ENCODE peak calls at places on chromosome 10, in ten cellular contexts. One of them, this sample, is unnamed.

GRCh38 chr10:103602852-103603155 is 109.3 kb downstream of the NEURL1 start:
- DNase-seq in transverse colon: no peak
- DNase-seq in fibroblast of mammary gland: no peak
- DNase-seq in AG04449: no peak
- DNase-seq in activated CD4-positive, alpha-beta T cell treated with anti-CD3 and anti-CD28 coated beads for 48 hours: no peak
- DNase-seq in cerebellar cortex: no peak
- DNase-seq in RPMI7951: no peak
- DNase-seq in T-helper 2 cell: no peak
- DNase-seq in MCF 10A: no peak
- DNase-seq in iris pigment epithelial cell: no peak
- DNase-seq in this sample: no peak

GRCh38 chr10:43390333-43390732 is 18.7 kb downstream of the HNRNPF start:
- DNase-seq in T-helper 2 cell: no peak
- DNase-seq in cerebellar cortex: no peak
- DNase-seq in fibroblast of mammary gland: no peak
- DNase-seq in transverse colon: no peak
- DNase-seq in MCF 10A: no peak
- DNase-seq in AG04449: no peak
- DNase-seq in iris pigment epithelial cell: no peak
- DNase-seq in RPMI7951: no peak
- DNase-seq in activated CD4-positive, alpha-beta T cell treated with anti-CD3 and anti-CD28 coated beads for 48 hours: no peak
- DNase-seq in this sample: no peak

GRCh38 chr10:42112331-42113157 is 525.8 kb downstream of the ZNF33B start:
- DNase-seq in T-helper 2 cell: no peak
- DNase-seq in MCF 10A: no peak
- DNase-seq in AG04449: no peak
- DNase-seq in cerebellar cortex: no peak
- DNase-seq in activated CD4-positive, alpha-beta T cell treated with anti-CD3 and anti-CD28 coated beads for 48 hours: no peak
- DNase-seq in transverse colon: no peak
- DNase-seq in fibroblast of mammary gland: no peak
- DNase-seq in iris pigment epithelial cell: no peak
- DNase-seq in RPMI7951: no peak
- DNase-seq in this sample: no peak

GRCh38 chr10:128316327-128316726 is 190.1 kb upstream of the MKI67 start:
- DNase-seq in activated CD4-positive, alpha-beta T cell treated with anti-CD3 and anti-CD28 coated beads for 48 hours: no peak
- DNase-seq in fibroblast of mammary gland: no peak
- DNase-seq in T-helper 2 cell: no peak
- DNase-seq in RPMI7951: no peak
- DNase-seq in AG04449: no peak
- DNase-seq in cerebellar cortex: no peak
- DNase-seq in MCF 10A: no peak
- DNase-seq in iris pigment epithelial cell: no peak
- DNase-seq in transverse colon: no peak
- DNase-seq in this sample: no peak

GRCh38 chr10:133159950-133160812 is at the start of gene KNDC1:
- DNase-seq in fibroblast of mammary gland: peak; percentile 5
- DNase-seq in RPMI7951: peak; percentile 32
- DNase-seq in activated CD4-positive, alpha-beta T cell treated with anti-CD3 and anti-CD28 coated beads for 48 hours: no peak
- DNase-seq in cerebellar cortex: no peak
- DNase-seq in iris pigment epithelial cell: peak; percentile 44
- DNase-seq in AG04449: no peak
- DNase-seq in MCF 10A: peak; percentile 5
- DNase-seq in T-helper 2 cell: no peak
- DNase-seq in transverse colon: no peak
- DNase-seq in this sample: no peak

GRCh38 chr10:121613456-121613855 is 15.2 kb upstream of the FGFR2 start:
- DNase-seq in cerebellar cortex: no peak
- DNase-seq in fibroblast of mammary gland: no peak
- DNase-seq in activated CD4-positive, alpha-beta T cell treated with anti-CD3 and anti-CD28 coated beads for 48 hours: no peak
- DNase-seq in MCF 10A: no peak
- DNase-seq in AG04449: no peak
- DNase-seq in T-helper 2 cell: no peak
- DNase-seq in transverse colon: peak; percentile 61
- DNase-seq in iris pigment epithelial cell: no peak
- DNase-seq in RPMI7951: no peak
- DNase-seq in this sample: no peak

GRCh38 chr10:44306147-44306710 is 78.7 kb downstream of the CXCL12 start:
- DNase-seq in activated CD4-positive, alpha-beta T cell treated with anti-CD3 and anti-CD28 coated beads for 48 hours: no peak
- DNase-seq in iris pigment epithelial cell: peak; percentile 52
- DNase-seq in cerebellar cortex: no peak
- DNase-seq in T-helper 2 cell: no peak
- DNase-seq in fibroblast of mammary gland: peak; percentile 82
- DNase-seq in MCF 10A: peak; percentile 56
- DNase-seq in RPMI7951: peak; percentile 81
- DNase-seq in transverse colon: no peak
- DNase-seq in AG04449: peak; percentile 50
- DNase-seq in this sample: no peak

GRCh38 chr10:99870051-99870730 is 87.8 kb downstream of the ABCC2 start:
- DNase-seq in iris pigment epithelial cell: no peak
- DNase-seq in activated CD4-positive, alpha-beta T cell treated with anti-CD3 and anti-CD28 coated beads for 48 hours: peak; percentile 68
- DNase-seq in MCF 10A: no peak
- DNase-seq in cerebellar cortex: no peak
- DNase-seq in AG04449: no peak
- DNase-seq in RPMI7951: peak; percentile 70
- DNase-seq in T-helper 2 cell: peak; percentile 93
- DNase-seq in fibroblast of mammary gland: no peak
- DNase-seq in transverse colon: no peak
- DNase-seq in this sample: no peak

GRCh38 chr10:42864575-42864974 is 82.0 kb downstream of the BMS1 start:
- DNase-seq in cerebellar cortex: peak; percentile 7
- DNase-seq in T-helper 2 cell: no peak
- DNase-seq in RPMI7951: peak; percentile 10
- DNase-seq in AG04449: no peak
- DNase-seq in iris pigment epithelial cell: peak; percentile 17
- DNase-seq in activated CD4-positive, alpha-beta T cell treated with anti-CD3 and anti-CD28 coated beads for 48 hours: no peak
- DNase-seq in MCF 10A: peak; percentile 1
- DNase-seq in fibroblast of mammary gland: peak; percentile 7
- DNase-seq in transverse colon: peak; percentile 14
- DNase-seq in this sample: no peak

GRCh38 chr10:71647526-71648354 is 71.8 kb downstream of the C10orf105 start:
- DNase-seq in activated CD4-positive, alpha-beta T cell treated with anti-CD3 and anti-CD28 coated beads for 48 hours: no peak
- DNase-seq in fibroblast of mammary gland: peak; percentile 6
- DNase-seq in MCF 10A: no peak
- DNase-seq in iris pigment epithelial cell: no peak
- DNase-seq in T-helper 2 cell: no peak
- DNase-seq in cerebellar cortex: peak; percentile 17
- DNase-seq in AG04449: no peak
- DNase-seq in RPMI7951: no peak
- DNase-seq in transverse colon: no peak
- DNase-seq in this sample: no peak

GRCh38 chr10:73874267-73875138 is at the start of gene CAMK2G:
- DNase-seq in AG04449: no peak
- DNase-seq in cerebellar cortex: peak; percentile 72
- DNase-seq in activated CD4-positive, alpha-beta T cell treated with anti-CD3 and anti-CD28 coated beads for 48 hours: peak; percentile 86
- DNase-seq in fibroblast of mammary gland: peak; percentile 79
- DNase-seq in T-helper 2 cell: peak; percentile 94
- DNase-seq in MCF 10A: peak; percentile 85
- DNase-seq in iris pigment epithelial cell: peak; percentile 83
- DNase-seq in transverse colon: peak; percentile 89
- DNase-seq in RPMI7951: peak; percentile 82
- DNase-seq in this sample: peak; percentile 99

GRCh38 chr10:43878386-43878785 is 229.7 kb upstream of the ZNF32 start:
- DNase-seq in RPMI7951: peak; percentile 42
- DNase-seq in AG04449: no peak
- DNase-seq in T-helper 2 cell: no peak
- DNase-seq in MCF 10A: no peak
- DNase-seq in activated CD4-positive, alpha-beta T cell treated with anti-CD3 and anti-CD28 coated beads for 48 hours: peak; percentile 8
- DNase-seq in cerebellar cortex: no peak
- DNase-seq in iris pigment epithelial cell: no peak
- DNase-seq in transverse colon: no peak
- DNase-seq in fibroblast of mammary gland: no peak
- DNase-seq in this sample: no peak

GRCh38 chr10:14782691-14783363 is 8.1 kb upstream of the FAM107B start:
- DNase-seq in RPMI7951: peak; percentile 98
- DNase-seq in MCF 10A: peak; percentile 58
- DNase-seq in fibroblast of mammary gland: no peak
- DNase-seq in transverse colon: peak; percentile 24
- DNase-seq in iris pigment epithelial cell: peak; percentile 33
- DNase-seq in activated CD4-positive, alpha-beta T cell treated with anti-CD3 and anti-CD28 coated beads for 48 hours: peak; percentile 15
- DNase-seq in T-helper 2 cell: no peak
- DNase-seq in cerebellar cortex: no peak
- DNase-seq in AG04449: no peak
- DNase-seq in this sample: no peak

GRCh38 chr10:32333849-32334248 is 13.1 kb downstream of the EPC1 start:
- DNase-seq in cerebellar cortex: no peak
- DNase-seq in activated CD4-positive, alpha-beta T cell treated with anti-CD3 and anti-CD28 coated beads for 48 hours: peak; percentile 31
- DNase-seq in MCF 10A: no peak
- DNase-seq in T-helper 2 cell: peak; percentile 63
- DNase-seq in transverse colon: no peak
- DNase-seq in iris pigment epithelial cell: no peak
- DNase-seq in fibroblast of mammary gland: no peak
- DNase-seq in AG04449: no peak
- DNase-seq in RPMI7951: no peak
- DNase-seq in this sample: no peak

GRCh38 chr10:3935141-3935540 is 150.1 kb upstream of the KLF6 start:
- DNase-seq in T-helper 2 cell: peak; percentile 94
- DNase-seq in iris pigment epithelial cell: peak; percentile 86
- DNase-seq in transverse colon: no peak
- DNase-seq in AG04449: no peak
- DNase-seq in MCF 10A: no peak
- DNase-seq in cerebellar cortex: no peak
- DNase-seq in RPMI7951: peak; percentile 89
- DNase-seq in fibroblast of mammary gland: peak; percentile 92
- DNase-seq in activated CD4-positive, alpha-beta T cell treated with anti-CD3 and anti-CD28 coated beads for 48 hours: peak; percentile 87
- DNase-seq in this sample: peak; percentile 89

GRCh38 chr10:116170815-116171250 is 102.2 kb downstream of the GFRA1 start:
- DNase-seq in fibroblast of mammary gland: peak; percentile 70
- DNase-seq in cerebellar cortex: no peak
- DNase-seq in activated CD4-positive, alpha-beta T cell treated with anti-CD3 and anti-CD28 coated beads for 48 hours: no peak
- DNase-seq in AG04449: peak; percentile 21
- DNase-seq in T-helper 2 cell: no peak
- DNase-seq in MCF 10A: peak; percentile 45
- DNase-seq in iris pigment epithelial cell: peak; percentile 72
- DNase-seq in transverse colon: no peak
- DNase-seq in RPMI7951: no peak
- DNase-seq in this sample: no peak

GRCh38 chr10:33193057-33193866 is 141.2 kb downstream of the NRP1 start:
- DNase-seq in RPMI7951: peak; percentile 86
- DNase-seq in iris pigment epithelial cell: peak; percentile 91
- DNase-seq in T-helper 2 cell: peak; percentile 82
- DNase-seq in fibroblast of mammary gland: peak; percentile 86
- DNase-seq in activated CD4-positive, alpha-beta T cell treated with anti-CD3 and anti-CD28 coated beads for 48 hours: peak; percentile 84
- DNase-seq in cerebellar cortex: peak; percentile 63
- DNase-seq in MCF 10A: peak; percentile 92
- DNase-seq in transverse colon: peak; percentile 81
- DNase-seq in AG04449: no peak
- DNase-seq in this sample: peak; percentile 48

GRCh38 chr10:3484306-3485187 is 300.5 kb downstream of the KLF6 start:
- DNase-seq in fibroblast of mammary gland: peak; percentile 46
- DNase-seq in T-helper 2 cell: peak; percentile 54
- DNase-seq in RPMI7951: peak; percentile 75
- DNase-seq in transverse colon: no peak
- DNase-seq in activated CD4-positive, alpha-beta T cell treated with anti-CD3 and anti-CD28 coated beads for 48 hours: no peak
- DNase-seq in MCF 10A: no peak
- DNase-seq in AG04449: no peak
- DNase-seq in cerebellar cortex: no peak
- DNase-seq in iris pigment epithelial cell: peak; percentile 34
- DNase-seq in this sample: peak; percentile 40

GRCh38 chr10:93131956-93132355 is 58.3 kb downstream of the CYP26A1 start:
- DNase-seq in activated CD4-positive, alpha-beta T cell treated with anti-CD3 and anti-CD28 coated beads for 48 hours: no peak
- DNase-seq in AG04449: no peak
- DNase-seq in fibroblast of mammary gland: no peak
- DNase-seq in T-helper 2 cell: no peak
- DNase-seq in RPMI7951: no peak
- DNase-seq in iris pigment epithelial cell: no peak
- DNase-seq in transverse colon: peak; percentile 18
- DNase-seq in cerebellar cortex: no peak
- DNase-seq in MCF 10A: no peak
- DNase-seq in this sample: no peak

GRCh38 chr10:95475827-95476481 is 85.2 kb downstream of the SORBS1 start:
- DNase-seq in fibroblast of mammary gland: no peak
- DNase-seq in AG04449: no peak
- DNase-seq in transverse colon: peak; percentile 87
- DNase-seq in iris pigment epithelial cell: no peak
- DNase-seq in RPMI7951: no peak
- DNase-seq in T-helper 2 cell: no peak
- DNase-seq in cerebellar cortex: peak; percentile 32
- DNase-seq in MCF 10A: no peak
- DNase-seq in activated CD4-positive, alpha-beta T cell treated with anti-CD3 and anti-CD28 coated beads for 48 hours: no peak
- DNase-seq in this sample: no peak

GRCh38 chr10:10910634-10911033 is 107.0 kb upstream of the CELF2 start:
- DNase-seq in transverse colon: no peak
- DNase-seq in RPMI7951: no peak
- DNase-seq in T-helper 2 cell: no peak
- DNase-seq in iris pigment epithelial cell: no peak
- DNase-seq in MCF 10A: no peak
- DNase-seq in fibroblast of mammary gland: peak; percentile 20
- DNase-seq in cerebellar cortex: no peak
- DNase-seq in activated CD4-positive, alpha-beta T cell treated with anti-CD3 and anti-CD28 coated beads for 48 hours: no peak
- DNase-seq in AG04449: no peak
- DNase-seq in this sample: no peak

GRCh38 chr10:123868058-123868995 is 23.3 kb downstream of the CPXM2 start:
- DNase-seq in cerebellar cortex: no peak
- DNase-seq in transverse colon: no peak
- DNase-seq in AG04449: no peak
- DNase-seq in fibroblast of mammary gland: no peak
- DNase-seq in T-helper 2 cell: no peak
- DNase-seq in MCF 10A: no peak
- DNase-seq in iris pigment epithelial cell: no peak
- DNase-seq in RPMI7951: no peak
- DNase-seq in activated CD4-positive, alpha-beta T cell treated with anti-CD3 and anti-CD28 coated beads for 48 hours: no peak
- DNase-seq in this sample: no peak

GRCh38 chr10:119248681-119249080 is 41.3 kb downstream of the GRK5 start:
- DNase-seq in T-helper 2 cell: no peak
- DNase-seq in iris pigment epithelial cell: no peak
- DNase-seq in MCF 10A: no peak
- DNase-seq in RPMI7951: no peak
- DNase-seq in fibroblast of mammary gland: no peak
- DNase-seq in transverse colon: no peak
- DNase-seq in activated CD4-positive, alpha-beta T cell treated with anti-CD3 and anti-CD28 coated beads for 48 hours: no peak
- DNase-seq in cerebellar cortex: no peak
- DNase-seq in AG04449: no peak
- DNase-seq in this sample: no peak

GRCh38 chr10:100364735-100365391 is 17.8 kb downstream of the SCD start:
- DNase-seq in iris pigment epithelial cell: peak; percentile 66
- DNase-seq in T-helper 2 cell: no peak
- DNase-seq in AG04449: no peak
- DNase-seq in MCF 10A: peak; percentile 96
- DNase-seq in RPMI7951: peak; percentile 86
- DNase-seq in transverse colon: peak; percentile 90
- DNase-seq in activated CD4-positive, alpha-beta T cell treated with anti-CD3 and anti-CD28 coated beads for 48 hours: no peak
- DNase-seq in fibroblast of mammary gland: peak; percentile 81
- DNase-seq in cerebellar cortex: peak; percentile 87
- DNase-seq in this sample: no peak

GRCh38 chr10:126387931-126388911 is at the start of gene ADAM12:
- DNase-seq in transverse colon: peak; percentile 21
- DNase-seq in iris pigment epithelial cell: peak; percentile 62
- DNase-seq in AG04449: no peak
- DNase-seq in RPMI7951: peak; percentile 75
- DNase-seq in T-helper 2 cell: peak; percentile 22
- DNase-seq in cerebellar cortex: no peak
- DNase-seq in fibroblast of mammary gland: peak; percentile 80
- DNase-seq in activated CD4-positive, alpha-beta T cell treated with anti-CD3 and anti-CD28 coated beads for 48 hours: peak; percentile 27
- DNase-seq in MCF 10A: peak; percentile 58
- DNase-seq in this sample: no peak

GRCh38 chr10:118564652-118565051 is 30.8 kb downstream of the PRLHR start:
- DNase-seq in AG04449: no peak
- DNase-seq in fibroblast of mammary gland: peak; percentile 6
- DNase-seq in activated CD4-positive, alpha-beta T cell treated with anti-CD3 and anti-CD28 coated beads for 48 hours: no peak
- DNase-seq in iris pigment epithelial cell: no peak
- DNase-seq in MCF 10A: peak; percentile 44
- DNase-seq in cerebellar cortex: no peak
- DNase-seq in T-helper 2 cell: no peak
- DNase-seq in transverse colon: no peak
- DNase-seq in RPMI7951: peak; percentile 19
- DNase-seq in this sample: no peak

GRCh38 chr10:22230331-22230833 is 12.6 kb upstream of the EBLN1 start:
- DNase-seq in iris pigment epithelial cell: peak; percentile 70
- DNase-seq in RPMI7951: peak; percentile 79
- DNase-seq in fibroblast of mammary gland: peak; percentile 70
- DNase-seq in T-helper 2 cell: peak; percentile 91
- DNase-seq in cerebellar cortex: peak; percentile 66
- DNase-seq in AG04449: no peak
- DNase-seq in transverse colon: no peak
- DNase-seq in MCF 10A: peak; percentile 75
- DNase-seq in activated CD4-positive, alpha-beta T cell treated with anti-CD3 and anti-CD28 coated beads for 48 hours: peak; percentile 46
- DNase-seq in this sample: no peak

GRCh38 chr10:12797471-12798262 is 203.8 kb downstream of the CCDC3 start:
- DNase-seq in iris pigment epithelial cell: peak; percentile 6
- DNase-seq in fibroblast of mammary gland: no peak
- DNase-seq in MCF 10A: peak; percentile 18
- DNase-seq in RPMI7951: no peak
- DNase-seq in transverse colon: no peak
- DNase-seq in cerebellar cortex: no peak
- DNase-seq in T-helper 2 cell: no peak
- DNase-seq in AG04449: no peak
- DNase-seq in activated CD4-positive, alpha-beta T cell treated with anti-CD3 and anti-CD28 coated beads for 48 hours: no peak
- DNase-seq in this sample: no peak